ENCODE peak calls at places on chromosomes 13 and 19, in nine cellular contexts. L is esophagus squamous epithelium; E is lower lobe of right lung; C is stimulated activated CD4-positive, alpha-beta T cell treated with anti-CD3 and anti-CD28 coated beads, Interleukin-1b, Interleukin-23, amount 100 ng/mL, for 1 hour; S is HuH-7; Y is stimulated activated CD8-positive, alpha-beta memory T cell treated with anti-CD3 and anti-CD28 coated beads, Interleukin-7, amount 100 ng/mL, for 1 hour; M is EL; O is HFFc6; V is H54. T is an unnamed sample.

GRCh38 chr13:113176822-113177221 is 18.4 kb downstream of the PROZ start:
- DNase-seq in L (no peak), E (no peak), C (no peak), S (no peak), Y (no peak), M (no peak), O (no peak), V (no peak), T (no peak)

GRCh38 chr13:35838356-35838755 is 292.8 kb downstream of the DCLK1 start:
- DNase-seq in L (no peak), E (no peak), C (no peak), S (no peak), Y (no peak), M (peak), O (peak), V (peak), T (no peak)

GRCh38 chr19:572891-573825 is 762 bp downstream of the BSG start:
- DNase-seq in L (no peak), E (peak), C (no peak), S (no peak), Y (no peak), M (peak), O (peak), V (no peak), T (no peak)

GRCh38 chr19:29831041-29831548 is 19.3 kb downstream of the CCNE1 start:
- DNase-seq in L (no peak), E (no peak), C (no peak), S (no peak), Y (no peak), M (no peak), O (no peak), V (peak), T (no peak)

GRCh38 chr19:55119053-55119452 is 1.6 kb upstream of the PPP1R12C start:
- DNase-seq in L (no peak), E (no peak), C (no peak), S (no peak), Y (no peak), M (no peak), O (no peak), V (no peak), T (no peak)

GRCh38 chr19:53034948-53035675 is 9.4 kb upstream of the ERVV-2 start:
- DNase-seq in L (no peak), E (no peak), C (no peak), S (no peak), Y (no peak), M (peak), O (peak), V (no peak), T (no peak)

GRCh38 chr19:35870798-35871197 is 2.4 kb downstream of the APLP1 start:
- DNase-seq in L (no peak), E (no peak), C (no peak), S (no peak), Y (no peak), M (no peak), O (no peak), V (no peak), T (no peak)

GRCh38 chr19:42480335-42481095 is 37.8 kb upstream of the CXCL17 start:
- DNase-seq in L (no peak), E (no peak), C (no peak), S (peak), Y (no peak), M (peak), O (peak), V (peak), T (no peak)

GRCh38 chr19:52343548-52343947 is 7.5 kb downstream of the ZNF610 start:
- DNase-seq in L (no peak), E (no peak), C (no peak), S (peak), Y (peak), M (peak), O (no peak), V (peak), T (peak)

GRCh38 chr19:35357867-35358573 is at the start of gene FFAR3:
- DNase-seq in L (no peak), E (no peak), C (no peak), S (no peak), Y (no peak), M (peak), O (no peak), V (no peak), T (peak)

GRCh38 chr19:7004313-7004931 is 16.8 kb downstream of the MBD3L2B start:
- DNase-seq in L (no peak), E (no peak), C (no peak), S (peak), Y (no peak), M (no peak), O (peak), V (no peak), T (no peak)

GRCh38 chr19:3556978-3557460 is 367 bp downstream of the MFSD12 start:
- DNase-seq in L (no peak), E (peak), C (peak), S (no peak), Y (peak), M (peak), O (peak), V (no peak), T (no peak)

GRCh38 chr13:43935878-43936277 is 56.2 kb downstream of the LACC1 start:
- DNase-seq in L (no peak), E (no peak), C (no peak), S (no peak), Y (no peak), M (no peak), O (no peak), V (no peak), T (no peak)

GRCh38 chr19:42059196-42059595 is 10.8 kb downstream of the GRIK5 start:
- DNase-seq in L (no peak), E (no peak), C (no peak), S (no peak), Y (no peak), M (no peak), O (no peak), V (no peak), T (no peak)

GRCh38 chr19:35544110-35544802 is 1.2 kb upstream of the TMEM147 start:
- DNase-seq in L (no peak), E (no peak), C (no peak), S (no peak), Y (no peak), M (no peak), O (no peak), V (no peak), T (no peak)

GRCh38 chr13:30355405-30355741 is 48.0 kb upstream of the KATNAL1 start:
- DNase-seq in L (no peak), E (peak), C (no peak), S (peak), Y (no peak), M (no peak), O (no peak), V (no peak), T (peak)